ENCODE peak calls at places on chromosomes 1 and 21, in seven cellular contexts. One of them, this sample, is unnamed.

GRCh38 chr1:152411144-152411543 is 2.9 kb downstream of the CRNN start:
- DNase-seq in colonic mucosa: no peak
- DNase-seq in fibroblast of lung: no peak
- DNase-seq in astrocyte of the spinal cord: no peak
- DNase-seq in cardiac fibroblast: no peak
- DNase-seq in testis: no peak
- DNase-seq in adrenal gland: no peak
- DNase-seq in this sample: no peak

GRCh38 chr1:170326221-170326620 is 180.5 kb downstream of the NTMT2 start:
- DNase-seq in testis: no peak
- DNase-seq in cardiac fibroblast: no peak
- DNase-seq in colonic mucosa: no peak
- DNase-seq in fibroblast of lung: no peak
- DNase-seq in adrenal gland: no peak
- DNase-seq in astrocyte of the spinal cord: no peak
- DNase-seq in this sample: no peak

GRCh38 chr1:38308780-38309179 is 262.2 kb upstream of the POU3F1 start:
- DNase-seq in adrenal gland: no peak
- DNase-seq in cardiac fibroblast: no peak
- DNase-seq in fibroblast of lung: no peak
- DNase-seq in colonic mucosa: no peak
- DNase-seq in testis: no peak
- DNase-seq in astrocyte of the spinal cord: no peak
- DNase-seq in this sample: no peak

GRCh38 chr1:200590001-200590400 is 30.6 kb downstream of the KIF14 start:
- DNase-seq in astrocyte of the spinal cord: no peak
- DNase-seq in cardiac fibroblast: no peak
- DNase-seq in colonic mucosa: no peak
- DNase-seq in adrenal gland: no peak
- DNase-seq in fibroblast of lung: peak; percentile 2
- DNase-seq in testis: no peak
- DNase-seq in this sample: no peak

GRCh38 chr1:233704882-233705723 is 91.2 kb downstream of the KCNK1 start:
- DNase-seq in astrocyte of the spinal cord: no peak
- DNase-seq in adrenal gland: no peak
- DNase-seq in colonic mucosa: no peak
- DNase-seq in cardiac fibroblast: no peak
- DNase-seq in testis: no peak
- DNase-seq in fibroblast of lung: no peak
- DNase-seq in this sample: no peak

GRCh38 chr1:237681210-237681609 is 209.5 kb downstream of the ZP4 start:
- DNase-seq in testis: no peak
- DNase-seq in astrocyte of the spinal cord: no peak
- DNase-seq in colonic mucosa: no peak
- DNase-seq in cardiac fibroblast: no peak
- DNase-seq in fibroblast of lung: peak; percentile 21
- DNase-seq in adrenal gland: no peak
- DNase-seq in this sample: no peak

GRCh38 chr1:13908128-13908527 is 208.1 kb downstream of the PRDM2 start:
- DNase-seq in fibroblast of lung: no peak
- DNase-seq in testis: no peak
- DNase-seq in cardiac fibroblast: no peak
- DNase-seq in astrocyte of the spinal cord: no peak
- DNase-seq in colonic mucosa: no peak
- DNase-seq in adrenal gland: no peak
- DNase-seq in this sample: no peak

GRCh38 chr1:219555031-219555667 is 57.8 kb downstream of the ZC3H11B start:
- DNase-seq in adrenal gland: no peak
- DNase-seq in astrocyte of the spinal cord: peak; percentile 81
- DNase-seq in cardiac fibroblast: peak; percentile 81
- DNase-seq in testis: no peak
- DNase-seq in colonic mucosa: no peak
- DNase-seq in fibroblast of lung: peak; percentile 16
- DNase-seq in this sample: no peak

GRCh38 chr1:119648620-119649004 is 546 bp upstream of the ZNF697 start:
- DNase-seq in adrenal gland: no peak
- DNase-seq in testis: no peak
- DNase-seq in astrocyte of the spinal cord: no peak
- DNase-seq in colonic mucosa: no peak
- DNase-seq in cardiac fibroblast: no peak
- DNase-seq in fibroblast of lung: no peak
- DNase-seq in this sample: no peak

GRCh38 chr1:45348020-45348419 is 7.8 kb upstream of the MUTYH start:
- DNase-seq in colonic mucosa: no peak
- DNase-seq in testis: peak; percentile 12
- DNase-seq in adrenal gland: no peak
- DNase-seq in cardiac fibroblast: peak; percentile 41
- DNase-seq in astrocyte of the spinal cord: peak; percentile 29
- DNase-seq in fibroblast of lung: no peak
- DNase-seq in this sample: no peak

GRCh38 chr21:22399717-22400520 is 1401.7 kb downstream of the NCAM2 start:
- DNase-seq in cardiac fibroblast: no peak
- DNase-seq in colonic mucosa: no peak
- DNase-seq in fibroblast of lung: no peak
- DNase-seq in adrenal gland: no peak
- DNase-seq in testis: no peak
- DNase-seq in astrocyte of the spinal cord: no peak
- DNase-seq in this sample: no peak

GRCh38 chr1:225691377-225691776 is 38.5 kb upstream of the ENAH start:
- DNase-seq in cardiac fibroblast: peak; percentile 40
- DNase-seq in testis: no peak
- DNase-seq in adrenal gland: peak; percentile 24
- DNase-seq in colonic mucosa: no peak
- DNase-seq in astrocyte of the spinal cord: peak; percentile 74
- DNase-seq in fibroblast of lung: no peak
- DNase-seq in this sample: no peak

GRCh38 chr1:63124666-63125191 is 197.6 kb upstream of the FOXD3 start:
- DNase-seq in colonic mucosa: no peak
- DNase-seq in testis: no peak
- DNase-seq in fibroblast of lung: peak; percentile 86
- DNase-seq in adrenal gland: no peak
- DNase-seq in astrocyte of the spinal cord: peak; percentile 95
- DNase-seq in cardiac fibroblast: peak; percentile 92
- DNase-seq in this sample: peak; percentile 78

GRCh38 chr1:41542196-41542955 is 57.9 kb upstream of the EDN2 start:
- DNase-seq in adrenal gland: no peak
- DNase-seq in cardiac fibroblast: no peak
- DNase-seq in colonic mucosa: no peak
- DNase-seq in astrocyte of the spinal cord: no peak
- DNase-seq in testis: no peak
- DNase-seq in fibroblast of lung: no peak
- DNase-seq in this sample: no peak

GRCh38 chr1:97143236-97143882 is 421.8 kb downstream of the PTBP2 start:
- DNase-seq in testis: no peak
- DNase-seq in fibroblast of lung: no peak
- DNase-seq in cardiac fibroblast: peak; percentile 73
- DNase-seq in colonic mucosa: no peak
- DNase-seq in adrenal gland: no peak
- DNase-seq in astrocyte of the spinal cord: peak; percentile 56
- DNase-seq in this sample: peak; percentile 9

GRCh38 chr21:34967509-34968289 is 81.4 kb downstream of the RUNX1 start:
- DNase-seq in fibroblast of lung: peak; percentile 23
- DNase-seq in cardiac fibroblast: peak; percentile 34
- DNase-seq in colonic mucosa: no peak
- DNase-seq in adrenal gland: no peak
- DNase-seq in astrocyte of the spinal cord: no peak
- DNase-seq in testis: no peak
- DNase-seq in this sample: no peak

GRCh38 chr1:244735404-244735803 is 82.5 kb downstream of the DESI2 start:
- DNase-seq in adrenal gland: no peak
- DNase-seq in astrocyte of the spinal cord: no peak
- DNase-seq in testis: no peak
- DNase-seq in cardiac fibroblast: peak; percentile 20
- DNase-seq in fibroblast of lung: peak; percentile 20
- DNase-seq in colonic mucosa: no peak
- DNase-seq in this sample: no peak

GRCh38 chr1:147247656-147248238 is 5.3 kb downstream of the CHD1L start:
- DNase-seq in colonic mucosa: no peak
- DNase-seq in fibroblast of lung: no peak
- DNase-seq in cardiac fibroblast: no peak
- DNase-seq in testis: no peak
- DNase-seq in astrocyte of the spinal cord: peak; percentile 32
- DNase-seq in adrenal gland: no peak
- DNase-seq in this sample: no peak

GRCh38 chr1:118325545-118326225 is 140.7 kb upstream of the SPAG17 start:
- DNase-seq in astrocyte of the spinal cord: no peak
- DNase-seq in cardiac fibroblast: peak; percentile 31
- DNase-seq in adrenal gland: no peak
- DNase-seq in colonic mucosa: no peak
- DNase-seq in fibroblast of lung: no peak
- DNase-seq in testis: no peak
- DNase-seq in this sample: no peak

GRCh38 chr1:39657402-39657801 is 14.5 kb downstream of the NT5C1A start:
- DNase-seq in fibroblast of lung: no peak
- DNase-seq in colonic mucosa: no peak
- DNase-seq in testis: no peak
- DNase-seq in astrocyte of the spinal cord: no peak
- DNase-seq in cardiac fibroblast: peak; percentile 78
- DNase-seq in adrenal gland: no peak
- DNase-seq in this sample: no peak

GRCh38 chr1:67144696-67145095 is 9.9 kb upstream of the C1orf141 start:
- DNase-seq in fibroblast of lung: peak; percentile 7
- DNase-seq in adrenal gland: no peak
- DNase-seq in cardiac fibroblast: peak; percentile 30
- DNase-seq in testis: no peak
- DNase-seq in astrocyte of the spinal cord: no peak
- DNase-seq in colonic mucosa: no peak
- DNase-seq in this sample: no peak

GRCh38 chr1:204417231-204417997 is 5.8 kb upstream of the PPP1R15B start:
- DNase-seq in testis: peak; percentile 83
- DNase-seq in fibroblast of lung: peak; percentile 97
- DNase-seq in adrenal gland: peak; percentile 93
- DNase-seq in colonic mucosa: peak; percentile 78
- DNase-seq in cardiac fibroblast: peak; percentile 93
- DNase-seq in astrocyte of the spinal cord: peak; percentile 90
- DNase-seq in this sample: peak; percentile 95

GRCh38 chr1:209850342-209850979 is 22.7 kb downstream of the UTP25 start:
- DNase-seq in fibroblast of lung: peak; percentile 64
- DNase-seq in testis: peak; percentile 70
- DNase-seq in cardiac fibroblast: peak; percentile 97
- DNase-seq in adrenal gland: peak; percentile 86
- DNase-seq in astrocyte of the spinal cord: peak; percentile 85
- DNase-seq in colonic mucosa: no peak
- DNase-seq in this sample: peak; percentile 59

GRCh38 chr1:177966199-177966598 is 3.7 kb downstream of the SEC16B start:
- DNase-seq in colonic mucosa: no peak
- DNase-seq in astrocyte of the spinal cord: no peak
- DNase-seq in adrenal gland: no peak
- DNase-seq in cardiac fibroblast: no peak
- DNase-seq in fibroblast of lung: no peak
- DNase-seq in testis: no peak
- DNase-seq in this sample: no peak

GRCh38 chr21:39030127-39030884 is 152.9 kb downstream of the PSMG1 start:
- DNase-seq in fibroblast of lung: no peak
- DNase-seq in colonic mucosa: no peak
- DNase-seq in testis: no peak
- DNase-seq in astrocyte of the spinal cord: no peak
- DNase-seq in adrenal gland: no peak
- DNase-seq in cardiac fibroblast: no peak
- DNase-seq in this sample: no peak
- H3K4me3 ChIP-seq in fibroblast of lung: no peak overlapping the region
- H3K4me3 ChIP-seq in colonic mucosa: no peak overlapping the region
- H3K4me3 ChIP-seq in testis: no peak overlapping the region
- H3K4me3 ChIP-seq in astrocyte of the spinal cord: no peak overlapping the region
- H3K4me3 ChIP-seq in adrenal gland: no peak overlapping the region
- H3K4me3 ChIP-seq in cardiac fibroblast: no peak overlapping the region
- H3K4me3 ChIP-seq in this sample: no peak overlapping the region

DNA sequence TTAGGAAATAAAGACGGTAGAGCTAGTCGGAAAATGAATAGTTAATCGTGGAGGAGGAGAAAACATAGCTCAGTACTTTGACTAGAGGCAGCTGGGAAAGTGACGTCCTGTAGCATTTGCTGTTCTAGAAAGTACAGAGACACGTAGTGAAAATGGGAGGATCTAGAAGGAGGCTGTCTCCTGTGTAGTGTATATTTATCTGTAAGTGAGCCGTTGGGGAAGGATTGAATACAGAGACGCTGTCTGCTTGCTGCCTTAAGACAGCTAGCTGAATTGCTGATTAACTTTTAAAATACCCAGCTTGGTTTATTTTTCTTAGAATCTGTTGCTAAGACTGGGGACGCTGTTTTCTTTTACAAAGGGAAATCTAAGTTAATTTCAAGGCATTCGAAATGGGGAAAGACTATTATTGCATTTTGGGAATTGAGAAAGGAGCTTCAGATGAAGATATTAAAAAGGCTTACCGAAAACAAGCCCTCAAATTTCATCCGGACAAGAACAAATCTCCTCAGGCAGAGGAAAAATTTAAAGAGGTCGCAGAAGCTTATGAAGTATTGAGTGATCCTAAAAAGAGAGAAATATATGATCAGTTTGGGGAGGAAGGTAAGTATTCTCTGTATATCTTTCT is at the start of gene DNAJB4:
- DNase-seq in astrocyte of the spinal cord: peak; percentile 98
- DNase-seq in testis: peak; percentile 95
- DNase-seq in adrenal gland: peak; percentile 93
- DNase-seq in colonic mucosa: peak; percentile 89
- DNase-seq in fibroblast of lung: peak; percentile 99
- DNase-seq in cardiac fibroblast: peak; percentile 99
- DNase-seq in this sample: peak; percentile 98
- H3K4me3 ChIP-seq in astrocyte of the spinal cord: peak within 1 kb of the TSS; percentile 77
- H3K4me3 ChIP-seq in testis: peak within 1 kb of the TSS; percentile 72
- H3K4me3 ChIP-seq in adrenal gland: peak within 1 kb of the TSS; percentile 71
- H3K4me3 ChIP-seq in colonic mucosa: peak within 1 kb of the TSS; percentile 40
- H3K4me3 ChIP-seq in fibroblast of lung: peak within 1 kb of the TSS; percentile 52
- H3K4me3 ChIP-seq in cardiac fibroblast: peak within 1 kb of the TSS; percentile 54
- H3K4me3 ChIP-seq in this sample: peak within 1 kb of the TSS; percentile 69

GRCh38 chr1:246647513-246647912 is 76.7 kb upstream of the SCCPDH start:
- DNase-seq in colonic mucosa: no peak
- DNase-seq in cardiac fibroblast: peak; percentile 82
- DNase-seq in astrocyte of the spinal cord: peak; percentile 31
- DNase-seq in testis: no peak
- DNase-seq in adrenal gland: peak; percentile 57
- DNase-seq in fibroblast of lung: no peak
- DNase-seq in this sample: no peak
- H3K4me3 ChIP-seq in colonic mucosa: no peak overlapping the region
- H3K4me3 ChIP-seq in cardiac fibroblast: no peak overlapping the region
- H3K4me3 ChIP-seq in astrocyte of the spinal cord: no peak overlapping the region
- H3K4me3 ChIP-seq in testis: no peak overlapping the region
- H3K4me3 ChIP-seq in adrenal gland: no peak overlapping the region
- H3K4me3 ChIP-seq in fibroblast of lung: peak overlapping the region; percentile 11
- H3K4me3 ChIP-seq in this sample: no peak overlapping the region

DNA sequence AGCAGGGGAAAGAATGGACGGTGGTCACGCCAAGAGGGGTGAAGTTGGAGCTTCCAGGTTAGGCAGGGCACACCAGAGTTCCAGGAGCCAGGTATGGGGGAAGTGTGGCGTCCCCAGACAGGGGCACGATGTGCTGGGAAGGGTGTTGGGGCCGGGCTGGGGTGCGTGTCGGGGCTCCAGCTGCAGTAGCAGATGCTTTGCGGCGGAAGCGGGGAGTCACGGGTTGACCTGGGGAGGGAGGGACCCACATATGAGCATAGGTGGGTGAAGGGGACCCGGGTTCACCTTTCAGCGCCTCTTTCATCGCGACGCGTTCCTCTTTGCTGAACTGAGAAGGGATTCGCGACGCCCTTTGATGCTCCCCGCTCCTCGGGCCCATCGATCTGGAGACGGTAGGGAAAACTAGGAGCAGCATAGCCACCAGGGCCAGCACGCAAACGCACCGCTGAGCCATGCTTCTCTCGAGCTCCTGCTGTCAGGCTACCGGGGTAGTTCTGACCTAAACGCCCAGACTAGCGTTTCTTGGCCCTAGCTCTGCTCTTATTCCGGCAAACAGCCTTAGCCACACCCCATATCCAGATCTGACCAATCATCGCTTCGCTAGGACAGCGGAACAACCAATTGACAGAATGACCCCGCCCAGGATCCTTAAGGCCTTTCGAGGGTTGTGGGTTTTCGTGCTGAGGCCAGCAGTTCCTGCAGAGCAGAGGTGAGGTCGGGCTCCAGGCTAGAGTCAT is at the start of gene PM20D1:
- DNase-seq in astrocyte of the spinal cord: peak; percentile 72
- DNase-seq in cardiac fibroblast: no peak
- DNase-seq in fibroblast of lung: peak; percentile 78
- DNase-seq in testis: peak; percentile 86
- DNase-seq in colonic mucosa: peak; percentile 72
- DNase-seq in adrenal gland: peak; percentile 89
- DNase-seq in this sample: peak; percentile 93
- H3K4me3 ChIP-seq in astrocyte of the spinal cord: peak within 1 kb of the TSS; percentile 21
- H3K4me3 ChIP-seq in cardiac fibroblast: peak within 1 kb of the TSS; percentile 22
- H3K4me3 ChIP-seq in fibroblast of lung: peak within 1 kb of the TSS; percentile 24
- H3K4me3 ChIP-seq in testis: peak within 1 kb of the TSS; percentile 5
- H3K4me3 ChIP-seq in colonic mucosa: peak within 1 kb of the TSS; percentile 34
- H3K4me3 ChIP-seq in adrenal gland: no peak within 1 kb of the TSS
- H3K4me3 ChIP-seq in this sample: no peak within 1 kb of the TSS

This sample was measured in endothelial cell of umbilical vein.